ENCODE peak calls at places on chromosomes 6 and 20, in nine cellular contexts. N is effector memory CD8-positive, alpha-beta T cell; F is HTR-8/SVneo; P is left ventricle myocardium inferior; U is occipital lobe; R is foreskin fibroblast; X is globus pallidus; I is H9; W is A172. L is an unnamed sample.

GRCh38 chr6:125220712-125221111 is 67.1 kb downstream of the TPD52L1 start:
- DNase-seq in N (no peak), F (no peak), P (peak), U (no peak), R (no peak), X (peak), I (no peak), W (no peak), L (no peak)

GRCh38 chr20:61842011-61842410 is 223.7 kb downstream of the TAF4 start:
- DNase-seq in N (no peak), F (no peak), P (no peak), U (no peak), R (no peak), X (no peak), I (no peak), W (no peak), L (no peak)

GRCh38 chr20:15239542-15240206 is 902.3 kb upstream of the FLRT3 start:
- DNase-seq in N (no peak), F (no peak), P (no peak), U (no peak), R (no peak), X (no peak), I (no peak), W (no peak), L (no peak)

GRCh38 chr6:105991561-105992314 is 94.4 kb upstream of the PRDM1 start:
- DNase-seq in N (no peak), F (no peak), P (no peak), U (no peak), R (no peak), X (peak), I (peak), W (peak), L (no peak)

GRCh38 chr6:2531426-2532208 is 219.1 kb downstream of the MYLK4 start:
- DNase-seq in N (no peak), F (no peak), P (no peak), U (no peak), R (peak), X (no peak), I (no peak), W (peak), L (peak)

GRCh38 chr20:61120595-61121515 is 131.2 kb upstream of the CDH4 start:
- DNase-seq in N (peak), F (no peak), P (peak), U (no peak), R (peak), X (peak), I (peak), W (peak), L (no peak)

GRCh38 chr20:13765299-13765698 is 19.4 kb downstream of the ESF1 start:
- DNase-seq in N (no peak), F (no peak), P (no peak), U (no peak), R (no peak), X (no peak), I (no peak), W (peak), L (no peak)

GRCh38 chr20:3777381-3777725 is 3.9 kb downstream of the SPEF1 start:
- DNase-seq in N (no peak), F (no peak), P (no peak), U (no peak), R (no peak), X (no peak), I (no peak), W (no peak), L (no peak)

GRCh38 chr6:68108243-68108835 is 526.7 kb upstream of the ADGRB3 start:
- DNase-seq in N (no peak), F (peak), P (no peak), U (no peak), R (peak), X (no peak), I (no peak), W (peak), L (no peak)

GRCh38 chr20:2006452-2007381 is 12.9 kb upstream of the PDYN start:
- DNase-seq in N (peak), F (peak), P (no peak), U (no peak), R (peak), X (peak), I (peak), W (peak), L (peak)

GRCh38 chr6:166936079-166936787 is 20.1 kb downstream of the RNASET2 start:
- DNase-seq in N (no peak), F (no peak), P (no peak), U (no peak), R (no peak), X (no peak), I (no peak), W (no peak), L (no peak)

GRCh38 chr6:87534377-87535047 is 55.3 kb downstream of the RARS2 start:
- DNase-seq in N (no peak), F (no peak), P (no peak), U (no peak), R (no peak), X (no peak), I (no peak), W (no peak), L (no peak)

GRCh38 chr6:45759134-45759849 is 256.4 kb downstream of the CLIC5 start:
- DNase-seq in N (no peak), F (no peak), P (no peak), U (no peak), R (no peak), X (no peak), I (no peak), W (no peak), L (no peak)

GRCh38 chr20:45392733-45393132 is 14.6 kb upstream of the TP53TG5 start:
- DNase-seq in N (no peak), F (no peak), P (no peak), U (no peak), R (no peak), X (peak), I (no peak), W (no peak), L (no peak)

GRCh38 chr6:52537001-52537753 is 39.7 kb downstream of the TRAM2 start:
- DNase-seq in N (no peak), F (no peak), P (no peak), U (no peak), R (no peak), X (no peak), I (no peak), W (peak), L (no peak)

GRCh38 chr6:125314019-125314581 is 12.3 kb upstream of the HDDC2 start:
- DNase-seq in N (peak), F (peak), P (peak), U (peak), R (peak), X (peak), I (peak), W (peak), L (peak)

GRCh38 chr6:158906926-158907325 is 87.8 kb upstream of the EZR start:
- DNase-seq in N (no peak), F (no peak), P (no peak), U (no peak), R (no peak), X (no peak), I (no peak), W (no peak), L (no peak)

GRCh38 chr6:167276772-167277533 is 14.2 kb upstream of the UNC93A start:
- DNase-seq in N (no peak), F (no peak), P (no peak), U (no peak), R (no peak), X (no peak), I (no peak), W (no peak), L (no peak)

L was measured in AG08396.